ENCODE peak calls at places on chromosomes 2 and 18, in seven cellular contexts. D is H1, F is stomach, Q is A549, J is K562, A is sigmoid colon, S is upper lobe of left lung. O is an unnamed sample.
A peak's percentile ranks its signal among the peaks of the same experiment; 100 is the strongest.

GRCh38 chr2:137952586-137953129 is 11.6 kb upstream of the HNMT start:
- DNase-seq in A (no peak), Q (no peak), D (no peak), S (no peak), F (no peak), J (no peak), O (peak; percentile 34)

GRCh38 chr2:192978317-192978874 is 783.7 kb upstream of the TMEFF2 start:
- DNase-seq in S (no peak), Q (no peak), D (no peak), J (no peak), F (no peak), A (no peak), O (no peak)

GRCh38 chr18:31241900-31242409 is 76.0 kb upstream of the DSG1 start:
- DNase-seq in A (no peak), Q (peak; percentile 69), J (peak; percentile 38), S (no peak), F (no peak), D (peak; percentile 23), O (no peak)

GRCh38 chr2:232482301-232483238 is 5.1 kb downstream of the ECEL1 start:
- DNase-seq in D (no peak), Q (no peak), F (no peak), S (no peak), A (peak; percentile 62), J (no peak), O (peak; percentile 27)

GRCh38 chr2:47404356-47404755 is 1.4 kb downstream of the MSH2 start:
- DNase-seq in F (peak; percentile 17), S (no peak), D (no peak), J (peak; percentile 13), Q (no peak), A (no peak), O (no peak)

GRCh38 chr2:239153806-239154591 is 246.8 kb downstream of the HDAC4 start:
- DNase-seq in Q (no peak), D (no peak), A (peak; percentile 57), S (peak; percentile 20), J (no peak), F (peak; percentile 21), O (no peak)

GRCh38 chr18:11672198-11672597 is 16.9 kb upstream of the GNAL start:
- DNase-seq in J (no peak), Q (no peak), A (no peak), D (no peak), S (no peak), F (no peak), O (no peak)

GRCh38 chr2:173982182-173982714 is 17.1 kb upstream of the SP3 start:
- DNase-seq in Q (no peak), A (no peak), D (no peak), F (no peak), J (no peak), S (no peak), O (no peak)

GRCh38 chr2:100878000-100878786 is 58.3 kb downstream of the NPAS2 start:
- DNase-seq in A (peak; percentile 70), S (no peak), D (no peak), F (peak; percentile 27), Q (no peak), J (no peak), O (no peak)

GRCh38 chr2:215772003-215772402 is 241.3 kb downstream of the MREG start:
- DNase-seq in Q (no peak), F (no peak), D (no peak), J (no peak), S (no peak), A (no peak), O (no peak)

GRCh38 chr2:145350011-145350410 is 830.1 kb upstream of the ZEB2 start:
- DNase-seq in Q (no peak), J (no peak), S (no peak), D (no peak), F (no peak), A (no peak), O (no peak)

GRCh38 chr2:1900736-1901135 is 156.4 kb upstream of the PXDN start:
- DNase-seq in J (no peak), Q (no peak), A (no peak), S (no peak), F (no peak), D (peak; percentile 59), O (no peak)

GRCh38 chr18:7177131-7177744 is 53.7 kb upstream of the LRRC30 start:
- DNase-seq in S (peak; percentile 44), F (no peak), Q (peak; percentile 43), D (no peak), J (peak; percentile 72), A (peak; percentile 74), O (peak; percentile 55)

GRCh38 chr2:212176151-212176550 is 362.5 kb downstream of the ERBB4 start:
- DNase-seq in F (no peak), Q (no peak), D (no peak), A (no peak), J (no peak), S (no peak), O (no peak)

GRCh38 chr18:36157441-36157840 is 27.7 kb downstream of the ELP2 start:
- DNase-seq in F (no peak), Q (no peak), D (no peak), A (no peak), J (no peak), S (no peak), O (no peak)

GRCh38 chr2:58484201-58484600 is 243.1 kb upstream of the FANCL start:
- DNase-seq in F (no peak), J (no peak), Q (no peak), S (no peak), D (no peak), A (no peak), O (no peak)

GRCh38 chr2:74464406-74464805 is 776 bp downstream of the MOGS start:
- DNase-seq in Q (no peak), S (no peak), D (no peak), F (no peak), A (no peak), J (no peak), O (no peak)

GRCh38 chr18:31155498-31155897 is 7.2 kb downstream of the DSC1 start:
- DNase-seq in A (no peak), F (no peak), S (no peak), D (no peak), Q (no peak), J (no peak), O (no peak)

GRCh38 chr18:10726198-10727068 is 200.6 kb downstream of the NAPG start:
- DNase-seq in J (no peak), A (no peak), S (no peak), D (no peak), Q (no peak), F (no peak), O (no peak)

GRCh38 chr18:44709297-44710117 is 28.8 kb downstream of the SETBP1 start:
- DNase-seq in J (no peak), A (no peak), Q (no peak), D (no peak), S (no peak), F (no peak), O (no peak)

GRCh38 chr2:72993147-72993546 is 75.8 kb downstream of the EMX1 start:
- DNase-seq in J (peak; percentile 86), Q (peak; percentile 89), S (no peak), F (peak; percentile 26), D (no peak), A (peak; percentile 35), O (no peak)

GRCh38 chr2:171244970-171245782 is 84.5 kb upstream of the TLK1 start:
- DNase-seq in S (peak; percentile 22), F (no peak), A (no peak), Q (no peak), D (no peak), J (no peak), O (no peak)

GRCh38 chr2:124024491-124025348 is at the start of gene CNTNAP5:
- DNase-seq in S (peak; percentile 57), Q (no peak), D (no peak), J (peak; percentile 52), A (no peak), F (peak; percentile 46), O (no peak)

DNA sequence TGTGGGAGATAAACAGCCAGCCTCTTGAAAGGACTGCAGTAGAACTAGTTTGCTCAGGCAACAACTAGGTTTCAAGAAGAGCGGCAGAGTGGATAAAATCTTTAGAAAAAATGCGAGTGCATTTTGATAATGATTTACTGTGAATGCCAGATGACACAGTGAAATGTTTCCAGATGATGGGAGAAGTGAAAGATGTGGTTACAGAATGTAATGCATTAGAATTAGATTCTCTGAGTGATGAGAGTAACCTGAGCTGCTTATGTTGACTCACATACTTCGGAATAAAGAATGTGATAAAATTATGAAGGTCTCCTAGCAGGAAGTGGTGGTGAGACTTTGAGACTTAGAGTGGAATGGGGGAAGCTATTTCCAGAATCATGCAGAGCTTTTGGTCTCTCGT is 184.3 kb downstream of the GULP1 start:
- DNase-seq in A (no peak), Q (no peak), J (no peak), D (no peak), S (no peak), F (no peak), O (no peak)
- TF ChIP-seq EP300 in A (no peak), Q (no peak), J (no peak), D (no peak), S (no peak), F (no peak), O (no peak)

GRCh38 chr2:153163055-153163454 is 315.5 kb downstream of the RPRM start:
- DNase-seq in S (no peak), A (no peak), F (no peak), J (no peak), Q (no peak), D (peak; percentile 5), O (no peak)
- TF ChIP-seq CTCF in S (peak; percentile 46), A (peak; percentile 54), F (no peak), J (no peak), Q (peak; percentile 32), D (peak; percentile 77), O (no peak)

DNA sequence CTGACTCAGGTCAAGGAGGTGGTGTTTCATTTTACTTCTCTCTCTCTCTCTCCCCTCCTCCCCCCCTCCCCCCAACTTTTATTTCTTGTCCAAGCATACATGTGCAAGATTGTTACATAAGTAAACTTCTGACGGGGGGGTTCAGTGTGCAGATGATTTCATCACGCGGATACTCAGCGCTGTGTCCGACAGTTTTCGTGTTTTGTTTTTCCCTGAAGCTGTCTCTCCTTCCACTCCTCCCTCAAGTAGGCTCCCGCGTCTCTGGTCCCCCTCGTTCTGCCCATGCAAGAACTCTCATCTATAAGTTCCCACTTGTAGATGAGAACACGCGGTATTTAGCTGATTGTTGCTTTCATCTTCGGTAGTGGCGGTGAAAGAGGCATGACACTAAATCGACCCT is 111.0 kb upstream of the ANKRD30BL start:
- DNase-seq in S (no peak), D (no peak), Q (no peak), F (no peak), A (no peak), J (no peak), O (no peak)
- H3K27ac ChIP-seq in S (no peak overlapping the region), D (no peak overlapping the region), Q (no peak overlapping the region), F (no peak overlapping the region), A (no peak overlapping the region), J (no peak overlapping the region), O (no peak overlapping the region)

DNA sequence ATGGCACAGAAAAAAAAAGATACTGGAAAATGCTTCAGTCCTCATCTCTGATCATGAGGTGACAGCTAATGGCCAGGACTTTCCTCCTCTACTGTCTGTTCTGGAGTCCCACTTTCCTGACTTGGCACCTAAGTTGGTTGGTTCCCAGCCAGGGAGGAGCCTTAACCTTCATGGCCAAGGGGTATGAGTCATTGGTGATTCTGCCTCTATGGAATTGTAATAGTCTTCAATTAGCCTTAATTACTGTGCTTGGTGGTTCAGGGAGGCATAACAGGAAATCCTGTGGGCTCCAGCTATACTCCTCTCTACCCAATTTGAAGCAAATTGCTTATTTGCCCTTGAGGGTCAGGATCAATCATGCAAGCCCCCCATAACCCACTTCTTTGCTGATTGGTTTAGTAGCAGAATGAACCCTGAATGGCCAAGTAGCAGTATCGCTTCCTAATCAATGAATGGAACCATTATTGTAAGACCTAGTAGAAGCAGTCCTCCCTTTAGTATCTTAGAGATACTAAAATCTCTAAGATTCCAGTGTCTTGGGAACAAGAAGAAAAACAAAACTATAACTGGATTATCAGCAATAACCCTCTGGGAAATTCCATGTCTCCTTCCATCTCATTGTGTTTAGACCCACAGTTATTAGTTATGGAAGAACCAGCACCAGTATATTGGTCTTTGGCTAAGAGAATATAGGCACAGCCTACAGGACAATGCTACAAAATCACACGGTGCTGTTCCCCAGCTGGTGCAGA is 109.0 kb downstream of the COL6A3 start:
- DNase-seq in F (no peak), S (no peak), Q (no peak), D (no peak), J (no peak), A (no peak), O (no peak)
- TF ChIP-seq EP300 in F (no peak), S (no peak), Q (no peak), D (no peak), J (no peak), A (no peak), O (no peak)